ENCODE peak calls at places on chromosomes 11 and 22, in five cellular contexts. One of them, this sample, is unnamed.

GRCh38 chr22:41132555-41132954 is 40.2 kb downstream of the EP300 start:
- DNase-seq in effector CD4-positive, alpha-beta T cell: no peak
- DNase-seq in substantia nigra: no peak
- DNase-seq in NCI-H1092: no peak
- DNase-seq in activated CD4-positive, alpha-beta T cell treated with anti-CD3 and anti-CD28 coated beads for 48 hours: no peak
- DNase-seq in this sample: no peak

GRCh38 chr11:73570415-73571114 is 27.3 kb downstream of the FAM168A start:
- DNase-seq in effector CD4-positive, alpha-beta T cell: no peak
- DNase-seq in NCI-H1092: no peak
- DNase-seq in activated CD4-positive, alpha-beta T cell treated with anti-CD3 and anti-CD28 coated beads for 48 hours: no peak
- DNase-seq in substantia nigra: no peak
- DNase-seq in this sample: no peak

GRCh38 chr22:23218867-23219251 is 38.5 kb downstream of the BCR start:
- DNase-seq in activated CD4-positive, alpha-beta T cell treated with anti-CD3 and anti-CD28 coated beads for 48 hours: no peak
- DNase-seq in substantia nigra: no peak
- DNase-seq in effector CD4-positive, alpha-beta T cell: no peak
- DNase-seq in NCI-H1092: peak
- DNase-seq in this sample: no peak

GRCh38 chr11:75031771-75032549 is 43.2 kb downstream of the NEU3 start:
- DNase-seq in effector CD4-positive, alpha-beta T cell: peak
- DNase-seq in substantia nigra: peak
- DNase-seq in NCI-H1092: peak
- DNase-seq in activated CD4-positive, alpha-beta T cell treated with anti-CD3 and anti-CD28 coated beads for 48 hours: peak
- DNase-seq in this sample: peak

GRCh38 chr11:78231962-78232459 is 43.3 kb downstream of the USP35 start:
- DNase-seq in effector CD4-positive, alpha-beta T cell: no peak
- DNase-seq in activated CD4-positive, alpha-beta T cell treated with anti-CD3 and anti-CD28 coated beads for 48 hours: no peak
- DNase-seq in substantia nigra: no peak
- DNase-seq in NCI-H1092: no peak
- DNase-seq in this sample: no peak

GRCh38 chr11:68314203-68314885 is 2.0 kb downstream of the LRP5 start:
- DNase-seq in substantia nigra: no peak
- DNase-seq in effector CD4-positive, alpha-beta T cell: no peak
- DNase-seq in NCI-H1092: no peak
- DNase-seq in activated CD4-positive, alpha-beta T cell treated with anti-CD3 and anti-CD28 coated beads for 48 hours: no peak
- DNase-seq in this sample: no peak

GRCh38 chr11:8011981-8012444 is 24.9 kb downstream of the EIF3F start:
- DNase-seq in effector CD4-positive, alpha-beta T cell: no peak
- DNase-seq in substantia nigra: no peak
- DNase-seq in activated CD4-positive, alpha-beta T cell treated with anti-CD3 and anti-CD28 coated beads for 48 hours: no peak
- DNase-seq in NCI-H1092: no peak
- DNase-seq in this sample: no peak

GRCh38 chr11:106276859-106277436 is 199.5 kb downstream of the AASDHPPT start:
- DNase-seq in activated CD4-positive, alpha-beta T cell treated with anti-CD3 and anti-CD28 coated beads for 48 hours: no peak
- DNase-seq in substantia nigra: no peak
- DNase-seq in effector CD4-positive, alpha-beta T cell: no peak
- DNase-seq in NCI-H1092: no peak
- DNase-seq in this sample: no peak

GRCh38 chr22:26038365-26038764 is 130.9 kb upstream of the SEZ6L start:
- DNase-seq in activated CD4-positive, alpha-beta T cell treated with anti-CD3 and anti-CD28 coated beads for 48 hours: no peak
- DNase-seq in effector CD4-positive, alpha-beta T cell: no peak
- DNase-seq in NCI-H1092: no peak
- DNase-seq in substantia nigra: no peak
- DNase-seq in this sample: no peak

GRCh38 chr22:17797721-17798559 is 23.7 kb upstream of the BID start:
- DNase-seq in NCI-H1092: no peak
- DNase-seq in substantia nigra: no peak
- DNase-seq in effector CD4-positive, alpha-beta T cell: no peak
- DNase-seq in activated CD4-positive, alpha-beta T cell treated with anti-CD3 and anti-CD28 coated beads for 48 hours: no peak
- DNase-seq in this sample: no peak

GRCh38 chr11:77442394-77443053 is 31.4 kb downstream of the PAK1 start:
- DNase-seq in substantia nigra: no peak
- DNase-seq in activated CD4-positive, alpha-beta T cell treated with anti-CD3 and anti-CD28 coated beads for 48 hours: no peak
- DNase-seq in NCI-H1092: no peak
- DNase-seq in effector CD4-positive, alpha-beta T cell: no peak
- DNase-seq in this sample: no peak

GRCh38 chr11:12402027-12402426 is 24.7 kb downstream of the PARVA start:
- DNase-seq in NCI-H1092: no peak
- DNase-seq in substantia nigra: no peak
- DNase-seq in activated CD4-positive, alpha-beta T cell treated with anti-CD3 and anti-CD28 coated beads for 48 hours: no peak
- DNase-seq in effector CD4-positive, alpha-beta T cell: no peak
- DNase-seq in this sample: no peak

GRCh38 chr22:22558972-22559603 is at the start of gene PRAME:
- DNase-seq in effector CD4-positive, alpha-beta T cell: peak
- DNase-seq in substantia nigra: no peak
- DNase-seq in NCI-H1092: peak
- DNase-seq in activated CD4-positive, alpha-beta T cell treated with anti-CD3 and anti-CD28 coated beads for 48 hours: peak
- DNase-seq in this sample: no peak

GRCh38 chr11:117597083-117597482 is 199.9 kb downstream of the DSCAML1 start:
- DNase-seq in effector CD4-positive, alpha-beta T cell: peak
- DNase-seq in activated CD4-positive, alpha-beta T cell treated with anti-CD3 and anti-CD28 coated beads for 48 hours: peak
- DNase-seq in substantia nigra: no peak
- DNase-seq in NCI-H1092: no peak
- DNase-seq in this sample: no peak

GRCh38 chr11:64660706-64661105 is 62.3 kb downstream of the NRXN2 start:
- DNase-seq in effector CD4-positive, alpha-beta T cell: no peak
- DNase-seq in substantia nigra: no peak
- DNase-seq in activated CD4-positive, alpha-beta T cell treated with anti-CD3 and anti-CD28 coated beads for 48 hours: no peak
- DNase-seq in NCI-H1092: no peak
- DNase-seq in this sample: no peak

GRCh38 chr22:19779685-19780268 is 19.2 kb downstream of the TBX1 start:
- DNase-seq in activated CD4-positive, alpha-beta T cell treated with anti-CD3 and anti-CD28 coated beads for 48 hours: no peak
- DNase-seq in substantia nigra: no peak
- DNase-seq in effector CD4-positive, alpha-beta T cell: no peak
- DNase-seq in NCI-H1092: no peak
- DNase-seq in this sample: no peak

GRCh38 chr11:67606150-67606476 is 623 bp upstream of the NDUFV1 start:
- DNase-seq in effector CD4-positive, alpha-beta T cell: no peak
- DNase-seq in activated CD4-positive, alpha-beta T cell treated with anti-CD3 and anti-CD28 coated beads for 48 hours: no peak
- DNase-seq in substantia nigra: no peak
- DNase-seq in NCI-H1092: no peak
- DNase-seq in this sample: no peak

GRCh38 chr22:44293034-44293433 is 19.7 kb downstream of the SHISAL1 start:
- DNase-seq in substantia nigra: no peak
- DNase-seq in effector CD4-positive, alpha-beta T cell: no peak
- DNase-seq in NCI-H1092: no peak
- DNase-seq in activated CD4-positive, alpha-beta T cell treated with anti-CD3 and anti-CD28 coated beads for 48 hours: no peak
- DNase-seq in this sample: no peak